ENCODE peak calls at places on chromosomes 5 and 9, in four cellular contexts. D is esophagus muscularis mucosa, T is NT2/D1, B is astrocyte. C is an unnamed sample. For H3K4me1, the result is how much of the 10 kb centered on the place peaks cover.

GRCh38 chr5:155052532-155052931 is 39.0 kb downstream of the KIF4B start:
- DNase-seq in D (no peak), B (no peak), T (no peak), C (no peak)

GRCh38 chr9:121840838-121841760 is 189.7 kb downstream of the DAB2IP start:
- DNase-seq in T (no peak), D (no peak), B (no peak), C (no peak)

GRCh38 chr5:127014573-127014972 is 15.8 kb downstream of the MARCHF3 start:
- DNase-seq in B (no peak), T (no peak), D (no peak), C (no peak)

GRCh38 chr5:80093796-80094195 is 58.6 kb downstream of the THBS4 start:
- DNase-seq in D (no peak), T (no peak), B (no peak), C (peak)

GRCh38 chr9:110578896-110579752 is at the start of gene SVEP1:
- DNase-seq in B (peak), T (no peak), D (no peak), C (peak)

GRCh38 chr9:92245005-92245797 is 48.3 kb downstream of the IARS1 start:
- DNase-seq in B (peak), T (no peak), D (no peak), C (no peak)

GRCh38 chr9:27065288-27065687 is 43.7 kb upstream of the TEK start:
- DNase-seq in D (no peak), B (no peak), T (no peak), C (no peak)

GRCh38 chr5:131513780-131514179 is 121.2 kb downstream of the RAPGEF6 start:
- DNase-seq in B (no peak), T (no peak), D (no peak), C (no peak)

GRCh38 chr5:76104027-76104426 is 20.8 kb downstream of the SV2C start:
- DNase-seq in T (no peak), B (no peak), D (no peak), C (peak)

GRCh38 chr9:127915801-127916664 is 808 bp downstream of the ST6GALNAC4 start:
- DNase-seq in B (no peak), T (no peak), D (no peak), C (no peak)

GRCh38 chr5:54701179-54701578 is 183.6 kb downstream of the SNX18 start:
- DNase-seq in D (peak), B (peak), T (no peak), C (no peak)

GRCh38 chr5:139251281-139251687 is 42.3 kb upstream of the MATR3 start:
- DNase-seq in T (no peak), D (no peak), B (no peak), C (no peak)

GRCh38 chr5:96180684-96181083 is 219.0 kb upstream of the ELL2 start:
- DNase-seq in D (no peak), B (no peak), T (no peak), C (no peak)

GRCh38 chr9:21964925-21965385 is 29.2 kb downstream of the CDKN2A start:
- DNase-seq in D (no peak), T (no peak), B (peak), C (peak)

GRCh38 chr5:150639751-150640150 is 709 bp upstream of the SYNPO start:
- DNase-seq in B (no peak), T (no peak), D (no peak), C (no peak)

GRCh38 chr5:130496215-130496614 is 592.0 kb downstream of the CHSY3 start:
- DNase-seq in B (no peak), T (no peak), D (no peak), C (no peak)

GRCh38 chr9:112002131-112002846 is 105.7 kb downstream of the UGCG start:
- DNase-seq in D (no peak), B (no peak), T (no peak), C (no peak)

GRCh38 chr5:17069995-17070405 is 133.9 kb upstream of the MYO10 start:
- DNase-seq in T (no peak), B (peak), D (no peak), C (no peak)

GRCh38 chr9:128846680-128847030 is 17.1 kb upstream of the SPOUT1 start:
- DNase-seq in B (no peak), D (no peak), T (no peak), C (no peak)

GRCh38 chr5:114857951-114858401 is 311.7 kb downstream of the TRIM36 start:
- DNase-seq in D (no peak), B (peak), T (no peak), C (peak)

GRCh38 chr5:54087436-54087835 is 222.9 kb downstream of the ARL15 start:
- DNase-seq in B (peak), T (no peak), D (no peak), C (no peak)

GRCh38 chr5:153678617-153679329 is 188.3 kb downstream of the GRIA1 start:
- DNase-seq in T (no peak), D (peak), B (no peak), C (no peak)

GRCh38 chr9:88400021-88400420 is 11.8 kb downstream of the SPIN1 start:
- DNase-seq in B (peak), T (no peak), D (no peak), C (no peak)

GRCh38 chr9:34546834-34547827 is 24.3 kb upstream of the ENHO start:
- DNase-seq in B (peak), D (no peak), T (peak), C (peak)

GRCh38 chr5:177317959-177318377 is 6.3 kb upstream of the MXD3 start:
- DNase-seq in D (no peak), B (peak), T (peak), C (peak)

GRCh38 chr9:35923927-35924763 is 14.9 kb downstream of the SPAAR start:
- DNase-seq in T (no peak), B (peak), D (no peak), C (no peak)

GRCh38 chr5:180070726-180071417 is 687 bp downstream of the RNF130 start:
- DNase-seq in D (no peak), B (peak), T (no peak), C (peak)

GRCh38 chr9:133595910-133596309 is 13.3 kb downstream of the FAM163B start:
- DNase-seq in D (no peak), T (no peak), B (no peak), C (no peak)

GRCh38 chr9:17477816-17478215 is 101.0 kb upstream of the SH3GL2 start:
- DNase-seq in B (no peak), D (no peak), T (no peak), C (no peak)

GRCh38 chr9:15205632-15206243 is 101.3 kb downstream of the TTC39B start:
- DNase-seq in B (peak), D (no peak), T (no peak), C (no peak)

GRCh38 chr5:1824903-1825841 is 24.0 kb downstream of the NDUFS6 start:
- DNase-seq in B (no peak), D (no peak), T (no peak), C (no peak)

GRCh38 chr5:150600951-150601773 is 39.3 kb upstream of the SYNPO start:
- DNase-seq in T (no peak), D (no peak), B (no peak), C (no peak)

GRCh38 chr5:167352801-167353200 is 938.6 kb upstream of the WWC1 start:
- DNase-seq in D (no peak), T (no peak), B (no peak), C (no peak)

GRCh38 chr5:96026334-96027065 is 64.8 kb upstream of the ELL2 start:
- DNase-seq in B (peak), D (no peak), T (no peak), C (no peak)

GRCh38 chr5:10550222-10550995 is 13.5 kb upstream of the ANKRD33B start:
- DNase-seq in T (no peak), D (no peak), B (no peak), C (no peak)

GRCh38 chr5:10548418-10549122 is 15.3 kb upstream of the ANKRD33B start:
- DNase-seq in T (no peak), D (no peak), B (no peak), C (no peak)

GRCh38 chr5:10555134-10555733 is 8.6 kb upstream of the ANKRD33B start:
- DNase-seq in T (no peak), D (no peak), B (peak), C (no peak)

GRCh38 chr5:10553476-10553875 is 10.4 kb upstream of the ANKRD33B start:
- DNase-seq in T (no peak), D (no peak), B (no peak), C (no peak)

DNA sequence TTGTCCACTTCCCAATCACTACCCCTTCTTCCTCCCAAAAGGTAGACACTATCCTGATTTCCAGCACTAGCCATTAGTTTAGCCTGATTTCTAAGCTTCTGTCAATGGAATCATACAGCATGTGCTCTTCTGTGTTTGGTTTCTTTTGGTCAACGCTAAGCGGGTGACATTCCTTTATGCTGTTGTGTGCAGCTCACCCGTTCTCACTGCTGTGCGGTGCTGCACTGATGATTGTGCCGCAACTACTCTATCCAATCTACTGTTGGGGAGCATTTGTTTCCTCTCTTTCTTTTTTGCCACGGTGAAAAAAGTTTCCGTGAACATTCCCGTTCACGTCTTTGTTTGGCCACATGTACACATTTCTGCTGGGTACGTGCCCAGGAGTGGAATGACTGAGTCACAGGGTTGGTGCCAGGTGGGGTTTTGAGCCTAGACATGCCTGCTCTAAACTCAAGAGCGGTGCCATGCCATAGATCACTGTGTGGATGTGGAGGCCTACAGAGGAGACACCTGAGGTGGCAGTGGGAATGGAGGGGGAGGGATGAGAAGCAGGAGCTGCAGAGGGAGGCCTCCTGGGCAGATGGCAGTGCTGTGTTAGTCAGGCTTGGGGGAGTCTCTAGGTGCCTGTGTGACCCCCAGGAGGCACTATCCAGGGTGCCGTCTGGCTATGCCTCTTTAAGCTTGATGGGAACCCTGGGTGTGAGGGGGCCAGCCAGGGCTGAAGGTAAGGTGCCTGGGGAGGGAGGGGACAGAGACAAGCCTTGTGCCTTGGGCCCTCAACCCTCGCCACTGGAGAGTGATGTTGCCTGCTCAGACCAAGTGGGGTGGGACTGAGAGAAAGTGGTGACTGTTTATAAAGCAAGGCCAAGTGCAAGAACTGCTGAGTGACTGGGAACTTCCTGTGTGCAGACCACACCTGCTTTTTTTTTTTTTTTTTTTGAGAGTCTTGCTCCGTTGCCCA is 11.4 kb upstream of the ANKRD33B start:
- DNase-seq in B (peak), T (no peak), D (no peak), C (no peak)
- H3K4me1 ChIP-seq in B (half or more), T (under half), D (under half), C (under half)

GRCh38 chr5:99061299-99061698 is 132.5 kb upstream of the CHD1 start:
- DNase-seq in T (no peak), D (no peak), B (no peak), C (no peak)

GRCh38 chr5:99059685-99060084 is 130.9 kb upstream of the CHD1 start:
- DNase-seq in T (no peak), D (no peak), B (no peak), C (no peak)

GRCh38 chr5:99060306-99061261 is 131.8 kb upstream of the CHD1 start:
- DNase-seq in D (no peak), T (peak), B (peak), C (peak)

GRCh38 chr5:99061711-99062110 is 132.9 kb upstream of the CHD1 start:
- DNase-seq in T (no peak), D (no peak), B (peak), C (no peak)

GRCh38 chr5:99063737-99064136 is 134.9 kb upstream of the CHD1 start:
- DNase-seq in T (no peak), D (no peak), B (no peak), C (no peak)
- H3K4me1 ChIP-seq in T (under half), D (under half), B (under half), C (under half)

GRCh38 chr5:65828022-65828421 is 98.4 kb upstream of the ERBIN start:
- DNase-seq in T (no peak), B (no peak), D (no peak), C (no peak)

GRCh38 chr5:65823820-65824445 is 101.9 kb downstream of the NLN start:
- DNase-seq in B (no peak), D (no peak), T (no peak), C (no peak)

GRCh38 chr5:65823174-65823573 is 101.2 kb downstream of the NLN start:
- DNase-seq in D (no peak), B (peak), T (no peak), C (no peak)

GRCh38 chr5:65828507-65828906 is 97.9 kb upstream of the ERBIN start:
- DNase-seq in B (peak), D (no peak), T (no peak), C (no peak)

DNA sequence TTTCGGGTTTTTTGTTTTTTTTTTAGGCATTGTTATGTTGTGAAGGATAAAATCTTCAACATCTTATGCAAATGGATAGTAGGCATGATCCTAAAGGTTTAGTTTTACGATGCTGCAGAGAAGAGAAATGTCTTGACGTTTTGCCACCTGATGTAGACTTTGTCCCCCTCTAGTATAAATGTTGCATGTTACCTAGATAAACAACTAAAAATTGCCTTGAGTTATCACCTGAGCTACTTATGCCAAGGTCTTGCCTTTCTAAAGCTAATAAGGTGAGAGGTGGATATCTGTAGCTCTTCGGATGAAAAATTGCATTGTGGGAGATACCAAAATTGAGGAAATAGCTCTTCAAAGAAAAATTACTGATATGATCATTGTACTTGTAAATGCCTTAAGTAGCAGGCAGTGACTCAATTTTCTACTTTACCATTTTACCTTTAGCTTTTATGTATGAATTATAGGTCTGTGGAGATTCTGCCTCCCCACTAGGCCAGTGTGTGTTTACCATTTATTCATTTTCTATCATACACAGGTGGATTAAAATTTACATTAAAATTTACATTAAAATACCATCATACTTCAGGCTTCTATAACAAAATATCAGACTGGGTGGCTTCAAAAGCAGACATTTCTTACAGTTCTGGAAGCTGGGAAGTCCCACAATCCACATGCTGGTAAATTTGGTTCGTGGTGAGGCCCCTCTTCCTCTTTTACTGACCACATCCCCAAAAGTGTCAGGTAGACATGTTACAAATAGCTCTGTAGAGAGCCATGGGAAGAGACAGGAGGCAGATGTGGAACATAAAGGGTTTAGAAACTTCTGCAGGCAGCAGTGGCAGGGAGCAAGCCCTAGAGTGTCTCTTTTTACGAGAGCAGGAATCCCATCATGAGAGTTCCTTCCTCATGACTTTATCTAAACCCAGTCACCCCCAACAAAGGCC is 100.7 kb upstream of the ERBIN start:
- DNase-seq in D (no peak), B (no peak), T (no peak), C (no peak)
- H3K4me1 ChIP-seq in D (under half), B (under half), T (under half), C (under half)

DNA sequence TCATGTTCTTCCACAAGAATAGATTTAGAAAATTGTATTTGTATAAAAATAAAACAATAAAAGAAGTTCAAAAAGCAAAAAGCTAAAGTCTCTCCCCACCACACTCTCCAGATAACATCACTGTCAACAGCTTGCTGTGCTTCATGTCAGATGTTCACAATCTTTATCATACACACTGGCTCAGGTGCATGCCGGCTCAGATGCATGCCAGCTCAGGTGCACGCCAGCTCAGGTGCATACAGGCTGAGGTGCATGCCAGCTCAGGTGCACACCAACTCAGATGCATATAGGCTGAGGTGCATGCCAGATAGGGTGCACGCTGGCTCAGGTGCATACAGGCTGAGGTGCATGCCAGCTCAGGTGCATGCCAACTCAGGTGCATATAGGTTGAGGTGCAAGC is 26.5 kb downstream of the SEMA4D start:
- DNase-seq in D (no peak), B (no peak), T (no peak), C (no peak)
- H3K4me1 ChIP-seq in D (under half), B (under half), T (under half), C (under half)

DNA sequence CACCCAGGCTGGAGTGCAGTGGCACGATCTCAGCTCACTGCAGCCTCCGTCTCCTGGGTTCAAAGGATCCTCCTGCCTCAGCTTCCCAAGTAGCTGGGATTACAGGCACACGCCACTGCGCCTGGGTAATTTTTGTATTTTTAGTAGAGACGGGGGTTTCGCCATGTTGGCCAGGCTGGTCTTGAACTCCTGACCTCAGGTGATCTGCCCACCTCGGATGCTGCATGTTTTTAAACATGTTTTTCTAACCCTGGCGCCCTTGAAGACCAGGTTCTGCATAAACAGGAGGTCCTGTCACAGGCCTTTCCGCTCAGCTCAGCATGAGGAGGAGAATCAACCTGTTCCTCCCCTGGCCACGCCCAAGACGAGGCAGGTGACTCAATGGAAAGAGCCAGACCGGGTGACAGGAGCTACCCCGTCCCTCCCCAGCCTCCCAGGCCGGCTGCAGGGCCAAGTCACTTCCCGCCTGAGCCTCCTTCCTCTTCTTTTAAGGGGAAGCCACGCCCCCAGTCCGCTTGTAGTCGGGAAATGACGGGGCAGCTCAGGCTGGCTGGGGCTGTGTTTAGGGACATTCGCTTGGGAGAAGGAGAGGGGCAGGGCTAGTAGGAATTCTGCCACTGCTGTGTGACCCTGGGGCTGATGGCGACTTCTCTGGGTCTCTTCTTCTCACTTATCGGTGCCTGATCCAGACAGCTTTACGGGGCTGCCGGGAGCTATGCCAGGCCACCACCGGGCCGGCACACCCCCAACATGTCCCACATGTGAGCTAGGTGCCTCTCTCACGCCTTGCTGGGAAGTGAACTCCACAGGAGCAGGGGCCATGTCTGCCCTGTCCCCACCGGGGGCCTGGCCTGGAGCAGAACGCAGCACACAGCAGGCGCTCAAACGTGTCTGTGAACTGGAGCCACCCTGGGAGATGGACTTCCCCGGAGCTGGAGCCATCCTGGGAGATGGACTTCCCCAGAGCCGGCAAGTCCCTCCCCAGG is 6.1 kb downstream of the NOTCH1 start:
- DNase-seq in D (peak), T (no peak), B (peak), C (no peak)
- H3K4me1 ChIP-seq in D (half or more), T (under half), B (under half), C (under half)